ENCODE peak calls at places on chromosomes 6 and 20, in seven cellular contexts. S is left ventricle myocardium inferior, K is pancreas, B is spleen, X is stomach, H is transverse colon, Q is cardiac fibroblast. C is an unnamed sample.

GRCh38 chr6:143187173-143187908 is 126.7 kb downstream of the AIG1 start:
- DNase-seq in S (no peak), K (no peak), B (no peak), X (no peak), H (no peak), Q (peak), C (no peak)

GRCh38 chr6:113927001-113927400 is 43.9 kb downstream of the HDAC2 start:
- DNase-seq in S (no peak), K (no peak), B (no peak), X (no peak), H (no peak), Q (no peak), C (no peak)

GRCh38 chr6:154857529-154857928 is 124.3 kb downstream of the SCAF8 start:
- DNase-seq in S (no peak), K (no peak), B (no peak), X (no peak), H (no peak), Q (no peak), C (no peak)

GRCh38 chr20:57930328-57930727 is 220.5 kb upstream of the PMEPA1 start:
- DNase-seq in S (no peak), K (no peak), B (no peak), X (no peak), H (no peak), Q (no peak), C (no peak)

GRCh38 chr20:47720636-47721427 is 64.4 kb downstream of the SULF2 start:
- DNase-seq in S (no peak), K (no peak), B (no peak), X (no peak), H (no peak), Q (peak), C (no peak)

GRCh38 chr6:116268589-116269293 is 11.0 kb downstream of the TSPYL1 start:
- DNase-seq in S (no peak), K (no peak), B (no peak), X (no peak), H (no peak), Q (peak), C (no peak)

GRCh38 chr6:169479783-169480495 is 221.9 kb downstream of the WDR27 start:
- DNase-seq in S (no peak), K (no peak), B (no peak), X (no peak), H (no peak), Q (no peak), C (no peak)

GRCh38 chr20:33789109-33789857 is 21.9 kb upstream of the CHMP4B start:
- DNase-seq in S (no peak), K (no peak), B (no peak), X (peak), H (peak), Q (peak), C (peak)

GRCh38 chr6:68638225-68638900 is 3.3 kb downstream of the ADGRB3 start:
- DNase-seq in S (peak), K (no peak), B (no peak), X (peak), H (peak), Q (peak), C (no peak)

GRCh38 chr6:21022343-21023107 is 488.3 kb downstream of the CDKAL1 start:
- DNase-seq in S (no peak), K (no peak), B (no peak), X (peak), H (no peak), Q (peak), C (no peak)

GRCh38 chr6:32442977-32443552 is 3.4 kb downstream of the HLA-DRA start:
- DNase-seq in S (no peak), K (no peak), B (no peak), X (no peak), H (no peak), Q (no peak), C (no peak)

GRCh38 chr6:26202811-26203583 is 115.8 kb downstream of the HFE start:
- DNase-seq in S (no peak), K (no peak), B (no peak), X (no peak), H (no peak), Q (no peak), C (no peak)
- H3K4me3 ChIP-seq in S (no peak), K (no peak), B (no peak), X (no peak), H (no peak), Q (no peak), C (no peak)

DNA sequence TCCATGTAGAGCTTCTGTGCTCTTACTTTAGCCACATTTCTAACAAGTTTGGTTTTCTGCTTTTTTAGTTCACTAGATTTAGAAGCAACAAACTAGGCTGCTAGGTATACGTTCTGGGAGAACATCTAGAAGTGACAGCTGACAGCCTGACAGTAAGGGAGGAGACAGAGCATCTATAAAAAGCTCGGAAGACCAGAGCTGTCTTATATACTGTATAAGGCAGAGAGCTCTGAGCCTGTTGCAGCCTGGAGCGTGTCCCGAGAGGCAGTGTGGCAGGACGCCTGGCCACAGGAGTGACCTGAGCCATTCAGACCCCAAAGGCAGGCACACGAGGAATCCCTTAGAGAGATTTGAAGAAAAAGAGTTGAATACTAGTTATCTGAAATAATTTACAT is 24.6 kb downstream of the PPP1R14C start:
- DNase-seq in S (peak), K (no peak), B (no peak), X (no peak), H (no peak), Q (no peak), C (no peak)
- H3K4me3 ChIP-seq in S (peak), K (no peak), B (no peak), X (no peak), H (no peak), Q (no peak), C (no peak)

GRCh38 chr6:108168026-108168463 is 2.2 kb downstream of the NR2E1 start:
- DNase-seq in S (no peak), K (no peak), B (no peak), X (no peak), H (no peak), Q (no peak), C (no peak)
- H3K4me3 ChIP-seq in S (peak), K (no peak), B (peak), X (peak), H (peak), Q (no peak), C (peak)

GRCh38 chr6:137231156-137231555 is 12.0 kb upstream of the IFNGR1 start:
- DNase-seq in S (no peak), K (no peak), B (no peak), X (no peak), H (no peak), Q (no peak), C (no peak)

GRCh38 chr6:137230547-137230946 is 11.4 kb upstream of the IFNGR1 start:
- DNase-seq in S (no peak), K (no peak), B (no peak), X (no peak), H (no peak), Q (no peak), C (no peak)

GRCh38 chr6:137233561-137234504 is 14.6 kb upstream of the IFNGR1 start:
- DNase-seq in S (no peak), K (no peak), B (no peak), X (no peak), H (no peak), Q (peak), C (no peak)

GRCh38 chr6:137234505-137234863 is 15.3 kb upstream of the IFNGR1 start:
- DNase-seq in S (no peak), K (no peak), B (no peak), X (no peak), H (peak), Q (no peak), C (no peak)

GRCh38 chr6:137231895-137232294 is 12.7 kb upstream of the IFNGR1 start:
- DNase-seq in S (no peak), K (no peak), B (no peak), X (no peak), H (no peak), Q (no peak), C (no peak)
- H3K4me3 ChIP-seq in S (no peak), K (no peak), B (no peak), X (no peak), H (no peak), Q (no peak), C (no peak)

GRCh38 chr6:108121612-108122011 is 44.2 kb upstream of the NR2E1 start:
- DNase-seq in S (no peak), K (no peak), B (no peak), X (no peak), H (no peak), Q (no peak), C (no peak)

GRCh38 chr6:108123516-108123929 is 42.3 kb upstream of the NR2E1 start:
- DNase-seq in S (no peak), K (no peak), B (no peak), X (no peak), H (no peak), Q (no peak), C (no peak)

GRCh38 chr6:108127056-108127455 is 38.8 kb upstream of the NR2E1 start:
- DNase-seq in S (no peak), K (no peak), B (no peak), X (no peak), H (no peak), Q (no peak), C (no peak)

GRCh38 chr6:108120311-108120710 is 45.5 kb upstream of the NR2E1 start:
- DNase-seq in S (no peak), K (no peak), B (no peak), X (no peak), H (no peak), Q (no peak), C (no peak)

DNA sequence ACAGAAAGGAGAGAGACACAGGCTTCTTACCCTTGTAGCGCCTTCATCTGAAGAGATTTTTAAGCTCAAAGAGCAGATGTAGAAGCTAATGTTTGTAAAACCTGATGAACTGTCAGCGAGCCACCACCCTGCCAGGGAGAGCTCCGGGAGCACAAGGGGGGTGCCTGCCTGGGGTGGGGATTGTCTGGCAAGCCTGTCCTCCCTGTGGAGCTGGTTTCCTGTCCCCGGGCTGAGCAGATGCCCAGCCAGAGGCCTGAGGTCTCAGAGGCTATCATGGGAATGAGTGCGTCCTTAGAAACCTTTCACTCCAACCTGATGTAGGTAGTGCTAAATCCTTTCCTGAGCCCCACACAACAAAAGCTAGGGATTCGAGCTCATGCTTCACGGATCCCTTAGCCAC is 41.9 kb upstream of the NR2E1 start:
- DNase-seq in S (no peak), K (no peak), B (no peak), X (no peak), H (no peak), Q (no peak), C (no peak)
- H3K4me3 ChIP-seq in S (no peak), K (no peak), B (no peak), X (no peak), H (no peak), Q (no peak), C (no peak)

GRCh38 chr20:55953201-55953600 is 52.1 kb downstream of the CBLN4 start:
- DNase-seq in S (no peak), K (no peak), B (no peak), X (no peak), H (no peak), Q (no peak), C (no peak)
- H3K4me3 ChIP-seq in S (no peak), K (no peak), B (no peak), X (no peak), H (no peak), Q (no peak), C (no peak)

DNA sequence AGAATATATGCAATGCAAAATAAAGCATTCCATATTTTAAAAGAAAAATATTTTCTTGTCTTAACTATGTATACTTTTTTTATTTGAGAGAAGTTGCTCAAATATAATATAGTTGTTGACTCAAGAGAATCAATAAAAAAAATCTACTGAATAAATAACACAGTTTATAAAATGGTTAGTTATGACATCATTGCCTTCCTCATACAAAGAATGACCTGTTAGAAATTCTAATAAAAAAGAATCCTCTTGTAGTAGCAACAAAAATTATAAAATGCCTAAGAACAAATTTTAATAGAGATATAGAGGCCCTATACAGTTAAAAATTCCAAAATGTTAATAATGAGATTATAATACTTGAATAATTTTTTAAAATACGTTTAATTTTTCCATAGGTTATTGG is 96.5 kb upstream of the AHI1 start:
- DNase-seq in S (no peak), K (no peak), B (no peak), X (no peak), H (no peak), Q (no peak), C (no peak)
- H3K4me3 ChIP-seq in S (no peak), K (no peak), B (no peak), X (no peak), H (no peak), Q (no peak), C (no peak)

GRCh38 chr20:38343107-38343797 is 3.0 kb upstream of the LBP start:
- DNase-seq in S (no peak), K (no peak), B (no peak), X (peak), H (peak), Q (peak), C (peak)

GRCh38 chr20:38342716-38343106 is 3.6 kb upstream of the LBP start:
- DNase-seq in S (no peak), K (no peak), B (no peak), X (no peak), H (no peak), Q (no peak), C (no peak)

GRCh38 chr20:38342196-38342595 is 4.1 kb upstream of the LBP start:
- DNase-seq in S (no peak), K (no peak), B (no peak), X (no peak), H (no peak), Q (no peak), C (no peak)

GRCh38 chr20:38345643-38346042 is 639 bp upstream of the LBP start:
- DNase-seq in S (no peak), K (no peak), B (no peak), X (no peak), H (no peak), Q (no peak), C (no peak)

GRCh38 chr20:38343798-38344701 is 2.2 kb upstream of the LBP start:
- DNase-seq in S (no peak), K (no peak), B (no peak), X (no peak), H (no peak), Q (no peak), C (peak)
- H3K4me3 ChIP-seq in S (no peak), K (no peak), B (no peak), X (no peak), H (no peak), Q (no peak), C (peak)

GRCh38 chr20:62121776-62122658 is at the start of gene LSM14B:
- DNase-seq in S (peak), K (peak), B (peak), X (peak), H (peak), Q (peak), C (peak)
- H3K4me3 ChIP-seq in S (peak), K (peak), B (peak), X (peak), H (peak), Q (peak), C (peak)

GRCh38 chr20:8361008-8361652 is 229.1 kb downstream of the PLCB1 start:
- DNase-seq in S (no peak), K (no peak), B (no peak), X (no peak), H (no peak), Q (peak), C (no peak)
- H3K4me3 ChIP-seq in S (no peak), K (no peak), B (no peak), X (no peak), H (no peak), Q (no peak), C (no peak)

C was measured in right lobe of liver.